ENCODE peak calls at places on chromosomes 6 and 20, in six cellular contexts. E is GM23248; S is HCT116; K is GM23338; T is tibial nerve; W is CD4-positive, CD25-positive, alpha-beta regulatory T cell. I is an unnamed sample.

GRCh38 chr6:786946-787763 is 94.2 kb upstream of the EXOC2 start:
- DNase-seq in E (peak; percentile 53), S (peak; percentile 19), K (peak; percentile 63), T (no peak), W (no peak), I (no peak)

GRCh38 chr6:38753707-38754106 is 38.6 kb downstream of the DNAH8 start:
- DNase-seq in E (no peak), S (no peak), K (no peak), T (no peak), W (no peak), I (no peak)

GRCh38 chr6:131532476-131533108 is 40.4 kb upstream of the ARG1 start:
- DNase-seq in E (peak; percentile 31), S (no peak), K (no peak), T (no peak), W (no peak), I (no peak)

GRCh38 chr6:169795196-169795595 is 43.8 kb downstream of the ERMARD start:
- DNase-seq in E (no peak), S (no peak), K (no peak), T (no peak), W (no peak), I (no peak)

GRCh38 chr20:64063389-64064144 is 569 bp downstream of the TCEA2 start:
- DNase-seq in E (peak; percentile 72), S (no peak), K (peak; percentile 57), T (no peak), W (no peak), I (no peak)

GRCh38 chr6:125781307-125781868 is 9.4 kb upstream of the NCOA7 start:
- DNase-seq in E (peak; percentile 34), S (no peak), K (peak; percentile 22), T (no peak), W (peak; percentile 43), I (no peak)

GRCh38 chr6:46486186-46486585 is 5.1 kb downstream of the RCAN2 start:
- DNase-seq in E (peak; percentile 51), S (no peak), K (no peak), T (no peak), W (no peak), I (no peak)

GRCh38 chr20:45306431-45306982 is at the start of gene RBPJL:
- DNase-seq in E (peak; percentile 37), S (no peak), K (peak; percentile 77), T (no peak), W (peak; percentile 35), I (peak; percentile 74)

GRCh38 chr20:1734269-1734858 is 76.8 kb upstream of the SIRPG start:
- DNase-seq in E (peak; percentile 62), S (no peak), K (no peak), T (no peak), W (no peak), I (peak; percentile 55)

GRCh38 chr6:47358440-47359225 is 48.9 kb upstream of the TNFRSF21 start:
- DNase-seq in E (no peak), S (no peak), K (peak; percentile 48), T (no peak), W (no peak), I (no peak)

DNA sequence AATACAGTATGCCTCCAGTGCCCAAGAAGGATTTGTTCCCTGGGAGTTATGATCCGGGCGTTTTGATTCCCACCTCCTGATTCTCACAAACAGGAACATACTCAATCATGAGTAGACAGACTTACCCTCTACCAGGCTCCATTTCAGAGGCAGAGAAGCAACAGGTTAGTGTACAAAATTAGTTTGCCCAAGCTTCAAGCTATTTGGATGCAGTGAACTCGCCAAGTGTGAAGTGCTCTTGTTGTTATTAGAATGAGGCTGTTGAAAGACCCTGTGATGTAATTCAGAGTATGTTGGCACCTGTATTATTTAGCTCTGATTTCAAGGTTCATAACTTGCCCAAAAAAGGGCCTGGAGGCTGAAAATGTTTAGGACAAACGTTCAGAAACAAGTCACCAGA is 247.0 kb downstream of the PHACTR1 start:
- DNase-seq in E (no peak), S (no peak), K (no peak), T (no peak), W (no peak), I (no peak)
- H3K4me1 ChIP-seq in E (peaks cover 22% of the 10 kb centered on the region), S (no peaks in the 10 kb centered on the region), K (peaks cover 3% of the 10 kb centered on the region), T (no peaks in the 10 kb centered on the region), W (no peaks in the 10 kb centered on the region), I (no peaks in the 10 kb centered on the region)

DNA sequence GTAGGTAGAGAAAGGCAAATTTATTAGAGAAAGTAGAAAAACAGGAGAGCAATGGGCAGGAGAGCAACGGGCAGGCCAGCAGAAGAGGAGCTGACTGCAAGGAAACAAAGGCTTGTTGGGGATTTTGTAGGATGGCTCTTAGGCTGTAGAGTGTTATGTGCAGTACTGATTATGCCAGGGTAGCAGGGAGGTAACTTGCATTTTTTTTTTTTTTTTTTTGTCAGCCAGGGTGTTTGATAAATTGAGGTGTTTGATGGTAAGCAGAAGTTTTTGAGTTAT is 36.2 kb upstream of the IER3 start:
- DNase-seq in E (no peak), S (no peak), K (no peak), T (no peak), W (no peak), I (no peak)
- H3K4me1 ChIP-seq in E (peaks cover 43% of the 10 kb centered on the region), S (peaks cover 95% of the 10 kb centered on the region), K (peaks cover 6% of the 10 kb centered on the region), T (peaks cover 5% of the 10 kb centered on the region), W (no peaks in the 10 kb centered on the region), I (no peaks in the 10 kb centered on the region)

GRCh38 chr20:3932277-3933073 is 43.3 kb downstream of the PANK2 start:
- DNase-seq in E (peak; percentile 77), S (no peak), K (no peak), T (no peak), W (no peak), I (no peak)
- H3K4me1 ChIP-seq in E (peaks cover 43% of the 10 kb centered on the region), S (no peaks in the 10 kb centered on the region), K (peaks cover 18% of the 10 kb centered on the region), T (no peaks in the 10 kb centered on the region), W (peaks cover 12% of the 10 kb centered on the region), I (peaks cover 15% of the 10 kb centered on the region)

GRCh38 chr20:4088766-4089165 is 73.4 kb upstream of the RNF24 start:
- DNase-seq in E (no peak), S (no peak), K (no peak), T (no peak), W (no peak), I (no peak)

GRCh38 chr20:4092136-4092479 is 76.8 kb upstream of the RNF24 start:
- DNase-seq in E (no peak), S (no peak), K (no peak), T (no peak), W (no peak), I (no peak)

GRCh38 chr20:4090756-4091331 is 75.5 kb upstream of the RNF24 start:
- DNase-seq in E (peak; percentile 87), S (no peak), K (no peak), T (no peak), W (no peak), I (no peak)

GRCh38 chr20:4087923-4088322 is 72.6 kb upstream of the RNF24 start:
- DNase-seq in E (peak; percentile 71), S (no peak), K (no peak), T (no peak), W (no peak), I (no peak)

DNA sequence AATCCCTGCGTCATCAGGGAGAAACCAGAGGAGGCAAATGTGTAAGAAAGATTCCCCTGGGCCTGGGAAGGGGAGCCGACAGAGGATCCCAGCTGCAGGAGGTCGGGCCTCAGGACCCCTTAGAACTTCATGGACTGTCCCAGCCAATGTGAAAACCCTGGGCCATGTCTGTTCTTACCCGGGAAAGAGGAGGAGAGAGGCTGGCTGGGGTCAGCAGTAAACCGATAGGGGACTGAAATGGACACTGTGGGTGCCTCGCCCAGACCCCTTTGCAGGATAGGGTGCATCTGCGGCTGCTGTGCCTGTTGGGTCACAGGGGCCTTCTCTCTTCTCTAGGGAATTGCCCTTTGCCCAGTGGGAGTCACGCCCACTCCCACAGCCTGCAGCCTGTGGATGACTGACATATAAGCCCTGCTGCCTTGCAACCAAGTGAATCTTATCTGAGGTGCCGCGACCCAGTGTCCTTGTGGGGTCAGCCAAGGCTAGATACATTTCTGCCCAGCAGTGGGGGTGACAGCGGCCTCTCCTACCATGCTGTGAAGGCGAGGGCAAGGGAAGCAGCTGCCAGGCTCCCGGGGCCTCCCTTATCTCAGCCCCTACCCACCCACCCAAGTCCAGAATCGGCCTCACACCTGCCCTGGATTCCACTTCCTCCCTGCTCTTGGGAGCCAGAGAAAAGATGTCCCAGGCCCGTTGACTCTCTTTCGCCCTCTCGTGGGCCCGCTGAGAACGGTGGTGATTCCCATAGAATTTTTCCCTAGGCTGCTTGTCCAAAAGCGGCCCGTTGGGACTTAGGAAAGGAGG is 76.2 kb upstream of the RNF24 start:
- DNase-seq in E (peak; percentile 73), S (no peak), K (peak; percentile 90), T (peak; percentile 52), W (no peak), I (peak; percentile 20)
- H3K4me1 ChIP-seq in E (peaks cover 9% of the 10 kb centered on the region), S (no peaks in the 10 kb centered on the region), K (no peaks in the 10 kb centered on the region), T (no peaks in the 10 kb centered on the region), W (no peaks in the 10 kb centered on the region), I (no peaks in the 10 kb centered on the region)

GRCh38 chr6:13724174-13724573 is 12.5 kb upstream of the RANBP9 start:
- DNase-seq in E (peak; percentile 27), S (peak; percentile 85), K (no peak), T (no peak), W (no peak), I (no peak)
- H3K4me1 ChIP-seq in E (no peaks in the 10 kb centered on the region), S (peaks cover 49% of the 10 kb centered on the region), K (no peaks in the 10 kb centered on the region), T (no peaks in the 10 kb centered on the region), W (peaks cover 7% of the 10 kb centered on the region), I (peaks cover 7% of the 10 kb centered on the region)

GRCh38 chr6:16498957-16499356 is 260.6 kb downstream of the GMPR start:
- DNase-seq in E (no peak), S (no peak), K (no peak), T (no peak), W (no peak), I (no peak)
- H3K4me1 ChIP-seq in E (peaks cover 7% of the 10 kb centered on the region), S (peaks cover 26% of the 10 kb centered on the region), K (peaks cover 34% of the 10 kb centered on the region), T (no peaks in the 10 kb centered on the region), W (peaks cover 21% of the 10 kb centered on the region), I (peaks cover 2% of the 10 kb centered on the region)

DNA sequence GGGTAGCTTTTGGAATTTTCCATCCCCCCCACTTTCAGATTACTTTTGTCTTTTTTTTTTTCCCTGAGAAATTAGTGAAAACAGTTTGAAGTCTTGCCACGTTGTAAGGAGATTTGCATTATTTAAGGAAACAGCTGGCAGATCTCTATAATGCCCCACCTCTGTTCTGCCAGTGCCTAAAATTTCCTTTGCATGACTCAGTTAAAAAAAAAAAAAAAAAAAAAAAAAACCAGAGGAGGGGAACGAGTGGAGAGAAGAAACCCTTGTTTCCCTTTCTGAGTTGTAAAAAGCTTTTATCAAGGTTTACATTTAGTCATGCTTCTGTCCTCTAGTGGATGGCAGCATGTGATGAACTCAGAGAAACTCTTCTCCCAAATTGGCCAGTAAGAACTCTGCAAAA is 33.5 kb downstream of the CARMIL1 start:
- DNase-seq in E (peak; percentile 73), S (peak; percentile 13), K (no peak), T (no peak), W (no peak), I (no peak)
- H3K4me1 ChIP-seq in E (peaks cover 38% of the 10 kb centered on the region), S (peaks cover 39% of the 10 kb centered on the region), K (peaks cover 55% of the 10 kb centered on the region), T (no peaks in the 10 kb centered on the region), W (no peaks in the 10 kb centered on the region), I (no peaks in the 10 kb centered on the region)

I was measured in naive thymus-derived CD4-positive, alpha-beta T cell.